ENCODE peak calls at places on chromosome 7, in seven cellular contexts. W is smooth muscle cell of the brain vasculature, D is aorta, Q is hypothalamus, I is anterior cingulate cortex, F is foreskin fibroblast, Z is COR-L47. N is an unnamed sample.

GRCh38 chr7:3648276-3648675 is 347.2 kb downstream of the SDK1 start:
- DNase-seq in W (no peak), D (no peak), Q (no peak), I (no peak), F (peak), Z (no peak), N (no peak)

GRCh38 chr7:150405584-150406310 is 26.6 kb downstream of the ZNF775 start:
- DNase-seq in W (no peak), D (peak), Q (no peak), I (no peak), F (peak), Z (no peak), N (peak)

GRCh38 chr7:132636581-132636980 is 60.3 kb upstream of the PLXNA4 start:
- DNase-seq in W (no peak), D (no peak), Q (no peak), I (no peak), F (no peak), Z (no peak), N (no peak)

GRCh38 chr7:134446923-134447322 is 12.0 kb downstream of the AKR1B1 start:
- DNase-seq in W (no peak), D (no peak), Q (no peak), I (no peak), F (no peak), Z (no peak), N (no peak)

GRCh38 chr7:24572421-24573007 is 738 bp upstream of the PALS2 start:
- DNase-seq in W (no peak), D (peak), Q (peak), I (peak), F (peak), Z (no peak), N (peak)

GRCh38 chr7:107312418-107312817 is 143.6 kb downstream of the HBP1 start:
- DNase-seq in W (no peak), D (no peak), Q (no peak), I (no peak), F (peak), Z (no peak), N (no peak)

GRCh38 chr7:102287465-102288146 is 938 bp downstream of the SH2B2 start:
- DNase-seq in W (no peak), D (no peak), Q (peak), I (peak), F (peak), Z (no peak), N (peak)

GRCh38 chr7:104686286-104686685 is 327.7 kb upstream of the KMT2E start:
- DNase-seq in W (no peak), D (no peak), Q (no peak), I (no peak), F (no peak), Z (no peak), N (no peak)

GRCh38 chr7:27689045-27689877 is 26.6 kb upstream of the HIBADH start:
- DNase-seq in W (no peak), D (no peak), Q (no peak), I (no peak), F (peak), Z (peak), N (peak)

GRCh38 chr7:64879097-64879730 is 23.9 kb upstream of the ZNF273 start:
- DNase-seq in W (no peak), D (no peak), Q (no peak), I (no peak), F (no peak), Z (no peak), N (no peak)

GRCh38 chr7:1055084-1055450 is 10.7 kb downstream of the GPR146 start:
- DNase-seq in W (no peak), D (no peak), Q (peak), I (peak), F (peak), Z (peak), N (no peak)

GRCh38 chr7:124308384-124308783 is 275.5 kb upstream of the TMEM229A start:
- DNase-seq in W (no peak), D (no peak), Q (no peak), I (no peak), F (no peak), Z (no peak), N (no peak)

GRCh38 chr7:27377988-27378387 is 135.4 kb downstream of the EVX1 start:
- DNase-seq in W (no peak), D (no peak), Q (no peak), I (no peak), F (no peak), Z (no peak), N (peak)

GRCh38 chr7:3156508-3156907 is 112.8 kb upstream of the CARD11 start:
- DNase-seq in W (no peak), D (no peak), Q (no peak), I (no peak), F (no peak), Z (no peak), N (no peak)

GRCh38 chr7:81652225-81652624 is 117.6 kb downstream of the HGF start:
- DNase-seq in W (no peak), D (no peak), Q (no peak), I (no peak), F (no peak), Z (no peak), N (no peak)

N was measured in NCI-H69.